ENCODE peak calls at places on chromosome 19, in eight cellular contexts. P is dorsolateral prefrontal cortex, K is fibroblast of the aortic adventitia, J is fibroblast of pulmonary artery, S is transverse colon, T is neural crest cell, N is tibial artery, U is WERI-Rb-1. C is an unnamed sample.

GRCh38 chr19:47156861-47157454 is 26.3 kb downstream of the SAE1 start:
- DNase-seq in P (no peak), K (no peak), J (no peak), S (no peak), T (no peak), N (no peak), U (no peak), C (peak; percentile 36)

GRCh38 chr19:6423499-6424189 is 967 bp downstream of the KHSRP start:
- DNase-seq in P (no peak), K (peak; percentile 40), J (peak; percentile 55), S (peak; percentile 39), T (peak; percentile 45), N (no peak), U (peak; percentile 50), C (peak; percentile 64)

GRCh38 chr19:52963229-52963760 is 614 bp upstream of the ZNF816 start:
- DNase-seq in P (peak; percentile 47), K (no peak), J (no peak), S (peak; percentile 17), T (peak; percentile 18), N (no peak), U (peak; percentile 48), C (peak; percentile 22)

GRCh38 chr19:21848706-21849105 is 12.7 kb upstream of the ZNF43 start:
- DNase-seq in P (no peak), K (no peak), J (peak; percentile 8), S (no peak), T (no peak), N (no peak), U (no peak), C (peak; percentile 30)

GRCh38 chr19:52170863-52171320 is 529 bp downstream of the ZNF836 start:
- DNase-seq in P (peak; percentile 48), K (no peak), J (no peak), S (peak; percentile 27), T (peak; percentile 20), N (no peak), U (peak; percentile 7), C (no peak)

GRCh38 chr19:14400913-14401312 is 18.2 kb downstream of the DDX39A start:
- DNase-seq in P (no peak), K (no peak), J (peak; percentile 27), S (no peak), T (no peak), N (no peak), U (no peak), C (no peak)

GRCh38 chr19:55088543-55089265 is 13.0 kb downstream of the EPS8L1 start:
- DNase-seq in P (peak; percentile 76), K (peak; percentile 62), J (peak; percentile 66), S (peak; percentile 82), T (peak; percentile 97), N (peak; percentile 68), U (peak; percentile 93), C (peak; percentile 89)

GRCh38 chr19:19628499-19629134 is 597 bp upstream of the LPAR2 start:
- DNase-seq in P (no peak), K (no peak), J (peak; percentile 76), S (peak; percentile 69), T (peak; percentile 70), N (no peak), U (no peak), C (peak; percentile 80)

GRCh38 chr19:14603990-14604387 is 21.1 kb downstream of the CLEC17A start:
- DNase-seq in P (no peak), K (no peak), J (no peak), S (no peak), T (no peak), N (no peak), U (no peak), C (no peak)

GRCh38 chr19:4843647-4843965 is 12.1 kb upstream of the TICAM1 start:
- DNase-seq in P (no peak), K (no peak), J (no peak), S (no peak), T (no peak), N (no peak), U (no peak), C (no peak)

GRCh38 chr19:58513694-58514563 is 2.1 kb upstream of the SLC27A5 start:
- DNase-seq in P (peak; percentile 90), K (peak; percentile 83), J (peak; percentile 88), S (peak; percentile 94), T (peak; percentile 92), N (peak; percentile 51), U (peak; percentile 96), C (peak; percentile 97)

GRCh38 chr19:8321760-8322637 is 703 bp downstream of the RPS28 start:
- DNase-seq in P (no peak), K (no peak), J (no peak), S (no peak), T (no peak), N (peak; percentile 28), U (no peak), C (peak; percentile 25)

GRCh38 chr19:8319807-8320520 is 1.2 kb downstream of the NDUFA7 start:
- DNase-seq in P (no peak), K (no peak), J (no peak), S (no peak), T (no peak), N (no peak), U (no peak), C (no peak)

GRCh38 chr19:8322638-8322997 is 1.3 kb downstream of the RPS28 start:
- DNase-seq in P (no peak), K (no peak), J (no peak), S (no peak), T (no peak), N (no peak), U (no peak), C (no peak)

GRCh38 chr19:8321067-8321759 is at the start of the genes NDUFA7 and RPS28:
- DNase-seq in P (peak; percentile 99), K (peak; percentile 96), J (peak; percentile 98), S (peak; percentile 98), T (peak; percentile 97), N (peak; percentile 94), U (peak; percentile 96), C (peak; percentile 99)

GRCh38 chr19:8320564-8321066 is 560 bp downstream of the NDUFA7 start:
- DNase-seq in P (no peak), K (no peak), J (no peak), S (no peak), T (no peak), N (no peak), U (no peak), C (peak; percentile 49)
- TF ChIP-seq CTCF in P (no peak), K (no peak), J (no peak), S (no peak), T (no peak), N (no peak), U (no peak), C (no peak)

GRCh38 chr19:9011875-9012274 is 1.7 kb upstream of the MUC16 start:
- DNase-seq in P (no peak), K (no peak), J (no peak), S (no peak), T (no peak), N (no peak), U (no peak), C (no peak)
- TF ChIP-seq CTCF in P (no peak), K (no peak), J (no peak), S (no peak), T (no peak), N (no peak), U (no peak), C (no peak)

DNA sequence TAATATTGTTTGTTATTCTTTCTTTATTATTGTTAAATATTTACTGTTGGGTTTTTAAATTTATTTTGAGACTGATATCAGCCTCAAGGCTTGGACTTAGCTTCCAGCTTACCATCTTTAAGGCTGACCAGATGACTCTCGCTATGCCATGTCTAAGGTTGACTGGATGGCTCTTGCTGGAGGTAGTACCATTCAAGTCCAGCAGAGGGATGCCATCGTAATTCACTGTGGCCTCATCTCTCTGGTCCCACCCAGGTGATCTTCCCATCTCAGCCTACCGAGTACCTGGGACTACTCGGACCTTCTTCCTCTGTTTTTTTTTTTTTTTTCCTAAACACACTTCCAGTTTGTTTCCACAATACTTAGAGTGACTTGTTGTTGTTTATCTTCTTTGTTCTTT is 41.7 kb upstream of the ZNF91 start:
- DNase-seq in P (no peak), K (no peak), J (no peak), S (no peak), T (no peak), N (no peak), U (peak; percentile 32), C (peak; percentile 12)
- TF ChIP-seq CTCF in P (no peak), K (peak; percentile 22), J (peak; percentile 21), S (peak; percentile 15), T (peak; percentile 29), N (no peak), U (peak; percentile 58), C (no peak)

GRCh38 chr19:2047076-2047448 is 4.0 kb downstream of the MKNK2 start:
- DNase-seq in P (no peak), K (no peak), J (no peak), S (no peak), T (no peak), N (no peak), U (no peak), C (no peak)
- TF ChIP-seq CTCF in P (no peak), K (no peak), J (no peak), S (no peak), T (no peak), N (no peak), U (no peak), C (no peak)

GRCh38 chr19:294819-295686 is 3.9 kb upstream of the PLPP2 start:
- DNase-seq in P (peak; percentile 66), K (peak; percentile 31), J (peak; percentile 29), S (peak; percentile 49), T (peak; percentile 59), N (no peak), U (peak; percentile 44), C (peak; percentile 60)
- TF ChIP-seq CTCF in P (peak; percentile 56), K (peak; percentile 87), J (peak; percentile 72), S (peak; percentile 75), T (peak; percentile 82), N (peak; percentile 28), U (peak; percentile 89), C (peak; percentile 96)

DNA sequence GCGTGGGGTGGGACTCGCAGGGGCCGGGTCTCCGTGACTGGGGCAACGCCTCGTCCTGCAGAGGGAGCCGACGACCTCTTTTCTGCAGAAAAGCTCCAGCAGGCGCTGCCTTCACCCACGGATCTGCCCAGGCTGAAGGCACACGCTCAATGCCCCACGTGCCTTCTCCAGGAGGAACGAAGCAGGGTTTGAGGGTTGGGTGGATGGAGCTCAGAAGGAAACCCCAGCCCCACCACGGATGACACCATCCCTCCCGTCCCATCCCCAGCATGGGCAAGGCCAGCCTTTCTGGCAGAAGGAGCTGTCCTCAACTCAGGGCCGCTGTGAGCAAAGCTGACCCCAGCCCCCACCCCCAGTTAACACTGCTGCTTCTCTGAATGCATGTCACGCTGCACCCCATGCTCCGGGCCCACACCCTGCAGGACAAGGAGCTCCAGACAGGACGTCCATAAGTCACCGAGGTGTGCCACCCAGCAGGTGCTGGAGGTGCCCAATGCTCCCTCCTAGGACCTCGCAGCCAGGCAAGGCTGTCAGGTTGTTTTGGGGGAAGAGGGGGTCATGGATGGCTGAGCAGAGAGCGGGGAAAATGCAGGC is 7.4 kb downstream of the C19orf25 start:
- DNase-seq in P (peak; percentile 56), K (no peak), J (no peak), S (no peak), T (no peak), N (no peak), U (no peak), C (peak; percentile 35)
- TF ChIP-seq CTCF in P (no peak), K (peak; percentile 14), J (no peak), S (no peak), T (peak; percentile 28), N (no peak), U (peak; percentile 64), C (no peak)

DNA sequence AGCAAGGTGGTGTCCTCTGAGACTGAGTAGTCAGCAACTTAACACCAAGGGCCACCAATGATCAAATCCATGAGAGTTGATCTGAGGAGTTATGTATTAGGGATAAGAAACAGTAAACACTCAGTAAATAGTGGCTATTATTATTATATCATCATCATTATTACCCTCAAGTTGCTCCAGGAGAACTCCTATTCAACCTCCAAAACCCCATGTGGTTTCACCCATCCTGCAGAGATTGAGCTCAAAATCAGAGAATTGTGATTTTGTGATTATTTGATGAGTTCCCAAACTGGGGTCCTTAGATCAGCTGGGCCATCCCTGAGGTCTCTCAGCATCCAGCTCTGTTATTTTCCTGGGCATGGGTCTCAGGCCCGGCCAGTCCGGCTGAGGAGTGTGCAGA is 3.5 kb upstream of the CGB7 start:
- DNase-seq in P (no peak), K (no peak), J (no peak), S (no peak), T (no peak), N (no peak), U (no peak), C (no peak)
- TF ChIP-seq CTCF in P (no peak), K (no peak), J (no peak), S (no peak), T (no peak), N (no peak), U (no peak), C (no peak)

C was measured in activated CD8-positive, alpha-beta T cell treated with anti-CD3 and anti-CD28 coated beads for 36 hours.